ENCODE peak calls at places on chromosome 5, in eight cellular contexts. N is H9, W is neural progenitor cell, J is K562, M is left lung, F is tibial artery, C is hepatocyte, A is A549. Z is an unnamed sample. For H3K4me1, the result is how much of the 10 kb centered on the place peaks cover.

GRCh38 chr5:95083606-95084005 is 201.3 kb downstream of the MCTP1 start:
- DNase-seq in W (no peak), F (no peak), C (no peak), J (no peak), M (no peak), N (no peak), A (no peak), Z (no peak)

GRCh38 chr5:74095871-74096270 is 469.9 kb downstream of the ARHGEF28 start:
- DNase-seq in W (no peak), J (no peak), C (no peak), N (no peak), F (no peak), A (no peak), M (no peak), Z (no peak)

GRCh38 chr5:133164759-133165158 is 112.9 kb downstream of the HSPA4 start:
- DNase-seq in W (no peak), N (no peak), F (no peak), M (no peak), C (no peak), A (no peak), J (no peak), Z (no peak)

GRCh38 chr5:71830626-71831539 is 111.8 kb downstream of the CARTPT start:
- DNase-seq in N (no peak), M (peak), C (peak), W (no peak), J (no peak), F (peak), A (no peak), Z (no peak)

GRCh38 chr5:129899454-129899853 is 4.8 kb upstream of the CHSY3 start:
- DNase-seq in J (no peak), W (no peak), C (no peak), M (no peak), N (no peak), A (no peak), F (no peak), Z (no peak)

GRCh38 chr5:128062172-128062746 is 21.3 kb upstream of the SLC12A2 start:
- DNase-seq in J (no peak), C (no peak), F (no peak), N (no peak), W (no peak), M (no peak), A (no peak), Z (no peak)

GRCh38 chr5:124677376-124677998 is 69.0 kb downstream of the ZNF608 start:
- DNase-seq in F (no peak), A (no peak), M (no peak), C (no peak), W (no peak), J (no peak), N (no peak), Z (no peak)

GRCh38 chr5:107873877-107874276 is 203.1 kb upstream of the EFNA5 start:
- DNase-seq in W (no peak), F (no peak), N (no peak), A (no peak), C (no peak), M (no peak), J (no peak), Z (no peak)

GRCh38 chr5:20340123-20340522 is 352.1 kb upstream of the CDH18 start:
- DNase-seq in C (no peak), J (no peak), A (no peak), W (no peak), F (no peak), M (no peak), N (no peak), Z (no peak)

GRCh38 chr5:135222171-135222681 is 176.8 kb downstream of the MACROH2A1 start:
- DNase-seq in J (no peak), M (no peak), N (no peak), A (no peak), F (peak), W (no peak), C (no peak), Z (no peak)

GRCh38 chr5:14913141-14913540 is 41.6 kb upstream of the ANKH start:
- DNase-seq in A (no peak), W (no peak), M (no peak), N (no peak), C (no peak), J (no peak), F (no peak), Z (no peak)

GRCh38 chr5:125559296-125559695 is 812.9 kb upstream of the ZNF608 start:
- DNase-seq in F (no peak), W (no peak), A (peak), N (no peak), M (no peak), C (peak), J (no peak), Z (peak)

GRCh38 chr5:143033535-143034260 is 263.5 kb downstream of the ARHGAP26 start:
- DNase-seq in C (no peak), W (no peak), J (no peak), M (no peak), N (no peak), F (no peak), A (peak), Z (no peak)

GRCh38 chr5:132812949-132813598 is at the start of gene SOWAHA:
- DNase-seq in F (peak), J (no peak), N (peak), W (peak), M (no peak), A (peak), C (peak), Z (peak)

GRCh38 chr5:116938488-116938887 is 363.9 kb upstream of the SEMA6A start:
- DNase-seq in W (peak), M (no peak), J (no peak), C (no peak), N (peak), A (no peak), F (no peak), Z (no peak)

GRCh38 chr5:74186351-74187315 is 453.9 kb downstream of the ENC1 start:
- DNase-seq in N (no peak), J (no peak), W (peak), F (no peak), A (no peak), M (no peak), C (no peak), Z (no peak)

GRCh38 chr5:141855265-141856029 is 22.8 kb downstream of the PCDH1 start:
- DNase-seq in J (no peak), C (no peak), M (no peak), W (no peak), A (no peak), F (peak), N (no peak), Z (no peak)

GRCh38 chr5:137488516-137488915 is 10.6 kb downstream of the SPOCK1 start:
- DNase-seq in F (no peak), J (no peak), N (no peak), A (no peak), M (no peak), W (no peak), C (no peak), Z (no peak)

GRCh38 chr5:7878381-7878873 is 9.5 kb downstream of the MTRR start:
- DNase-seq in F (no peak), A (no peak), M (no peak), J (no peak), C (no peak), W (no peak), N (no peak), Z (no peak)

GRCh38 chr5:6447384-6448140 is 1.1 kb upstream of the UBE2QL1 start:
- DNase-seq in F (no peak), W (no peak), M (no peak), J (no peak), N (no peak), C (no peak), A (no peak), Z (no peak)

GRCh38 chr5:129904102-129904666 is at the start of gene CHSY3:
- DNase-seq in C (peak), W (peak), J (peak), A (peak), M (peak), N (peak), F (peak), Z (peak)

GRCh38 chr5:153520952-153521351 is 30.5 kb downstream of the GRIA1 start:
- DNase-seq in J (no peak), A (no peak), W (no peak), C (no peak), M (no peak), N (no peak), F (no peak), Z (no peak)

GRCh38 chr5:2020730-2021129 is 138.0 kb upstream of the IRX4 start:
- DNase-seq in M (no peak), J (no peak), W (no peak), C (no peak), N (no peak), F (no peak), A (no peak), Z (no peak)

GRCh38 chr5:86679529-86679928 is 61.8 kb downstream of the COX7C start:
- DNase-seq in J (peak), W (peak), M (no peak), A (peak), C (peak), N (no peak), F (peak), Z (no peak)

GRCh38 chr5:9069650-9070049 is 476.2 kb downstream of the SEMA5A start:
- DNase-seq in N (no peak), F (no peak), J (no peak), M (no peak), C (no peak), W (no peak), A (no peak), Z (no peak)

GRCh38 chr5:11222169-11222568 is 461.1 kb upstream of the DAP start:
- DNase-seq in W (no peak), N (no peak), M (no peak), C (no peak), A (no peak), J (no peak), F (no peak), Z (no peak)

GRCh38 chr5:40359854-40360253 is 319.9 kb upstream of the PTGER4 start:
- DNase-seq in J (no peak), F (no peak), N (no peak), W (no peak), C (no peak), M (no peak), A (no peak), Z (no peak)

GRCh38 chr5:83072946-83073345 is 4.2 kb downstream of the TMEM167A start:
- DNase-seq in N (no peak), A (no peak), J (no peak), C (no peak), M (no peak), F (no peak), W (no peak), Z (no peak)

GRCh38 chr5:89930591-89931383 is 478.8 kb downstream of the CETN3 start:
- DNase-seq in M (no peak), W (no peak), J (no peak), A (no peak), N (no peak), C (no peak), F (no peak), Z (peak)

GRCh38 chr5:131610198-131611063 is 24.6 kb downstream of the RAPGEF6 start:
- DNase-seq in C (peak), W (no peak), M (no peak), N (no peak), J (no peak), F (no peak), A (peak), Z (peak)

GRCh38 chr5:32837211-32837610 is 126.1 kb downstream of the NPR3 start:
- DNase-seq in F (no peak), N (no peak), W (no peak), M (no peak), C (no peak), A (no peak), J (no peak), Z (no peak)

GRCh38 chr5:73816656-73817420 is 190.8 kb downstream of the ARHGEF28 start:
- DNase-seq in F (no peak), A (no peak), M (no peak), C (no peak), W (no peak), N (no peak), J (no peak), Z (no peak)

DNA sequence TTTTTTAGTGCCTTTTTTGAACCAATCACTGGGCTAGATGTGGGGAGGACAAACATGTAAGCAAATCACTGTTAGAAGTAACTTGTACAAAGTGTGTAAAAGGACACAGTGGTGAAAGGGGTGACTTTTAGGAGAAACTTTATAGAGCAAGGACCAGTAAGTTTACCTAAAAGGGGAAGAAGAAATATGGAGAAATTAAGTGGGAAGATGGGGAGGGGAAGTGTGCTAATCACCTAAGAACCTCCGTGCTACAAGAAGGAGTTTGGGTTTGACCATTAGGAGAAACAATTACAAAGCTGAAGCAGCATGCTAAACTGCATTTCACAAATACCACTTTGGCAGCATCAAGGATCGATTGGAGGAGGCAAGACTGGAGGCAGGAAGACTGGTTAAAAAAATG is 17.3 kb downstream of the ITGA1 start:
- DNase-seq in N (no peak), C (no peak), A (no peak), W (no peak), F (no peak), J (no peak), M (no peak), Z (no peak)
- H3K4me1 ChIP-seq in N (under half), C (under half), A (under half), W (under half), F (under half), J (under half), M (half or more), Z (under half)

DNA sequence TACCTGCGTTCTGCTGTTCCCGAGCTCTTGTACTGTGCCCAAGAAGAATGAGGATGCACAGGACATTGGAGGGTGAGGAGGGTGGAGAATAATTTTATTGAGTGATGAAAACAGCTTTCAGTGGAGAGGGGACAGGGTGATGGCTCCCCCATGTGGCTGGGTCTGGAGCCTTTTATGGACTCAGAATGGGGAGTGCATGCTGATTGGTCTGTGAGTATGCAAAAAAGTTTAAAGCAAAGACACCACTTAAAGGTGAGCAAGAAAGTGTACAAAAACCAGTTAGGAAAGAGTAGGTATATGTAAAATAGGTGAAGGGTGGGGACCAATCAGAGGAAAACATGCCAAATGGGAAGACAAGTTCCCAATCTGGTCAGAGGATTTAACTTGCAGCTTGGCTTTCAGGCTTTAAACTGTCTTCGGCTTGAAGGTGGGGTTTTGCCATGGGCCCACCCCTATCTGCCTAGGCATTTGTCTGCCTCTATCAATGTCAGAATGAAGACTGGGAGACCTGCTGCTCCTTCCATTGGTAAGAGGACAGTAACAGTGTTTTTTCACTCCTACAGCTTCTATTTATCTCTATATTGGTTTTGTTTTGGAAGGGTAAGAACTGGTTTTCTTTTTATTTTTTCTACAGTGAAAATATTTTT is 118.0 kb upstream of the RAI14 start:
- DNase-seq in M (no peak), N (peak), C (no peak), J (peak), F (no peak), W (no peak), A (no peak), Z (peak)
- TF ChIP-seq CTCF in M (peak), N (peak), C (no peak), J (peak), F (peak), W (peak), A (peak), Z (no peak)

GRCh38 chr5:180093241-180093640 is 21.7 kb upstream of the RNF130 start:
- DNase-seq in W (no peak), N (no peak), J (no peak), F (peak), A (no peak), M (no peak), C (no peak), Z (no peak)

GRCh38 chr5:180088561-180088960 is 17.0 kb upstream of the RNF130 start:
- DNase-seq in A (no peak), N (no peak), M (no peak), F (no peak), J (no peak), W (no peak), C (no peak), Z (no peak)

GRCh38 chr5:180086816-180087426 is 15.4 kb upstream of the RNF130 start:
- DNase-seq in C (no peak), F (no peak), W (no peak), J (no peak), N (no peak), A (no peak), M (no peak), Z (no peak)

GRCh38 chr5:180090769-180091546 is 19.4 kb upstream of the RNF130 start:
- DNase-seq in N (peak), M (no peak), F (peak), C (peak), W (peak), J (no peak), A (no peak), Z (peak)

GRCh38 chr5:180090098-180090768 is 18.7 kb upstream of the RNF130 start:
- DNase-seq in C (peak), A (peak), M (peak), J (peak), W (peak), N (peak), F (peak), Z (peak)
- H3K4me1 ChIP-seq in C (under half), A (under half), M (under half), J (under half), W (under half), N (under half), F (under half), Z (under half)

GRCh38 chr5:148385094-148385493 is 1.3 kb downstream of the FBXO38 start:
- DNase-seq in W (no peak), F (no peak), N (no peak), M (no peak), C (no peak), A (no peak), J (no peak), Z (no peak)

GRCh38 chr5:148384389-148384756 is 615 bp downstream of the FBXO38 start:
- DNase-seq in N (no peak), C (peak), F (no peak), J (no peak), M (peak), W (no peak), A (peak), Z (no peak)

GRCh38 chr5:148381906-148382305 is 1.9 kb upstream of the FBXO38 start:
- DNase-seq in M (no peak), C (no peak), J (no peak), N (no peak), W (no peak), A (no peak), F (no peak), Z (no peak)

GRCh38 chr5:148382961-148383360 is 797 bp upstream of the FBXO38 start:
- DNase-seq in M (no peak), C (no peak), N (no peak), A (no peak), F (no peak), J (no peak), W (no peak), Z (no peak)

DNA sequence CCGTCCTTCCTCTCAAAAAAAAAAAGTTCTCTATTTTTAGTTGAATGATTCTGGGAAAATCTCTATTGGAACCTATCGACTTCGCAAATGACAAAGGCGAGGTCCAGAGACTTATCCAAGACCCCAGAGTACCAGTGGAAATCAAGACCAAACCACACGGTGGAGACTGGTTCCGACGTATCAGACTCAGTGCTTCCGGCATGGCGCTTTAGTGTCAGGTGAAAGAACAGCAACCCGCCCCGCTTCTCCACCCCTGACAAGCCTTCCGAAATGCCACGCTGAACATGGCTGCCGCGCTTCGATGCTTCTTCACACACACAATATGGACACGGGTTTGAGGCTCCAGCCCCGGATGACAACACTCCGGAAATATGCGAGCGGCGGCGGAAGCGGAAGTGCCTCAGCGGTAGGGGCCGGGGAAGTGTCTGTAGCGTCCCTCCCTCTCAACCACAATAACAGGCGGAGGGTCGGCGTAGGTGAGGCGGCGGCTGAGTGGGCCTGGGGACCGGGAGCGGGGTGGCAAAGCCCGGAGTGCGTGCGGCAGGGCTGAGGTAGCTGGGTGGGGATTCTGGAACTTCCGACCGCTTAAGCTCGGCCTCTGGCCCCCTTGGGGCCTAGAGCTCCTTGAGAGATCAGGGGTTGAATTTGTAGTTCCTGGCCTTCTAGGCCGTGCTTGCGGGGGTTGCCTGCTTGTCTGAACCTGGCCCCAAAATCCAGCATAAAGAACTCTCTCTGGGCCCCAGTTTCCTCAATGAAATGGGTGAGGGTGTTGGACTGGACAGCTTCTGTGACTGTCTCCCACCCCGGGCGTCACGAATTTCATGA is at the start of gene FBXO38:
- DNase-seq in J (peak), A (peak), F (peak), N (peak), M (peak), W (peak), C (peak), Z (peak)
- TF ChIP-seq CTCF in J (peak), A (no peak), F (peak), N (peak), M (no peak), W (peak), C (peak), Z (no peak)

GRCh38 chr5:37720550-37720952 is 119.3 kb downstream of the GDNF start:
- DNase-seq in F (no peak), A (no peak), J (no peak), C (no peak), W (no peak), M (no peak), N (no peak), Z (no peak)
- H3K4me1 ChIP-seq in F (under half), A (under half), J (under half), C (under half), W (under half), M (under half), N (under half), Z (under half)

GRCh38 chr5:158120760-158121159 is 261.8 kb upstream of the CLINT1 start:
- DNase-seq in A (no peak), N (no peak), J (no peak), W (no peak), F (no peak), M (no peak), C (no peak), Z (no peak)

GRCh38 chr5:158119852-158120708 is 261.1 kb upstream of the CLINT1 start:
- DNase-seq in J (no peak), C (no peak), M (no peak), F (no peak), N (no peak), A (no peak), W (no peak), Z (no peak)

GRCh38 chr5:158123595-158123994 is 264.6 kb upstream of the CLINT1 start:
- DNase-seq in A (no peak), F (no peak), C (no peak), J (no peak), N (no peak), W (no peak), M (no peak), Z (no peak)

GRCh38 chr5:158124606-158125316 is 265.8 kb upstream of the CLINT1 start:
- DNase-seq in C (no peak), F (no peak), J (no peak), N (no peak), W (peak), A (no peak), M (no peak), Z (no peak)

DNA sequence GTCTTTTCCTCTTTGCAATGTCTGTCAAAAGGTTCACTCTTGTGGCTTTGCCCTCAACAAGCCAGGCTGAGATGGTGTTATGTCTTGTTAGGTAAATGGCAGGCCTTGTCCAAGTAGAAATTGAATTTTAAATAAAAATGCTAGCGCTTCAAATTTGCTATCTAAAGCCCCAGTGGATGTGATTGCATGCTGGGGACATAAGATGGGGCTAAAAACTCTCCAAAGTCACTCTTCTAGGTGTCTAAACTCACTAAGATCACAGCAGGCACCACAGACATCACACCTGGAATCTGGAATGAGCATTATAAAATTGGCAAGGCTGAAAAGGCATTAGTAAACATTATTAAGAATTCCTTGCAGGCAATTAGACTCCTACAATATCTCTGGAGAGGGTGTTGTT is 262.7 kb upstream of the CLINT1 start:
- DNase-seq in C (no peak), M (no peak), A (no peak), J (no peak), N (no peak), W (no peak), F (no peak), Z (no peak)
- TF ChIP-seq CTCF in C (no peak), M (no peak), A (no peak), J (no peak), N (peak), W (no peak), F (no peak), Z (no peak)

Z was measured in Caco-2.